ENCODE peak calls at places on chromosomes 5 and 9, in four cellular contexts. K is GM12878, Y is K562, X is HepG2. J is an unnamed sample.

GRCh38 chr9:114958021-114958846 is 27.8 kb upstream of the TNFSF8 start:
- DNase-seq in K (no peak), Y (no peak), X (no peak), J (no peak)

GRCh38 chr5:54529565-54529964 is 12.0 kb downstream of the SNX18 start:
- DNase-seq in K (no peak), X (no peak), Y (no peak), J (no peak)

GRCh38 chr9:12604154-12604825 is 88.9 kb upstream of the TYRP1 start:
- DNase-seq in Y (no peak), K (no peak), X (no peak), J (peak)

GRCh38 chr9:129235931-129236331 is 57.9 kb upstream of the IER5L start:
- DNase-seq in Y (no peak), K (no peak), X (no peak), J (no peak)

GRCh38 chr5:132065351-132065937 is 5.0 kb downstream of the IL3 start:
- DNase-seq in Y (peak), K (peak), X (peak), J (peak)

GRCh38 chr9:132749316-132749715 is 79.1 kb downstream of the GTF3C4 start:
- DNase-seq in K (no peak), Y (no peak), X (no peak), J (no peak)

GRCh38 chr5:68251386-68251785 is 35.8 kb downstream of the PIK3R1 start:
- DNase-seq in X (no peak), Y (no peak), K (no peak), J (no peak)

GRCh38 chr5:11684607-11685006 is 219.6 kb downstream of the CTNND2 start:
- DNase-seq in Y (no peak), X (no peak), K (no peak), J (no peak)

GRCh38 chr9:27672730-27673129 is 99.4 kb upstream of the C9orf72 start:
- DNase-seq in K (no peak), X (no peak), Y (no peak), J (no peak)

GRCh38 chr5:173529861-173530260 is 86.6 kb downstream of the BOD1 start:
- DNase-seq in Y (no peak), X (no peak), K (no peak), J (no peak)
- TF ChIP-seq TARDBP in Y (no peak), X (no peak), K (no peak), J (no peak)

DNA sequence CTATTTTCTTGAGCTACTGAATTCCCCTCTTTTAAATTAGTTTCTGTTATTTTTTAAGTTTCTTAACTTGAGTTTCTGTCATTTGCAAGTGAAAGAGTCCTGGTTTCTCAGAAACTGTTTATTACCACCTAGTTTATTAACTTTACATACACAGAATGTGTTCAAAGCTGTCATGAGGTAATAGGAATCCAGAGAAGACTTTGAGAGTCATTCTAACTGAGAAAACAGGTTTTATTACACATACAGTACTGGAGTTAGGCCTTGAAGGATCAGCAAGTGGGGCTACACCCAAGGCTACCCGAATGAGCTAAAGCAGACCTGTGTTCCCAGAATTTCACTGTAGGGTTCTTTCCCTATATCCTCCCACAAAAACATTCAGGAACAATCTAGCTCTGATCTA is 33.1 kb downstream of the FAM114A2 start:
- DNase-seq in K (no peak), Y (no peak), X (no peak), J (no peak)
- TF ChIP-seq BHLHE40 in K (no peak), Y (no peak), X (no peak), J (no peak)

GRCh38 chr5:141040093-141040762 is 10.9 kb upstream of the PCDHB1 start:
- DNase-seq in K (no peak), Y (no peak), X (no peak), J (peak)

GRCh38 chr5:141040763-141041426 is 10.3 kb upstream of the PCDHB1 start:
- DNase-seq in X (peak), Y (peak), K (no peak), J (peak)

GRCh38 chr5:141039517-141039916 is 11.7 kb upstream of the PCDHB1 start:
- DNase-seq in X (no peak), K (no peak), Y (no peak), J (no peak)

GRCh38 chr5:141041427-141041785 is 9.8 kb upstream of the PCDHB1 start:
- DNase-seq in K (no peak), Y (no peak), X (no peak), J (no peak)

DNA sequence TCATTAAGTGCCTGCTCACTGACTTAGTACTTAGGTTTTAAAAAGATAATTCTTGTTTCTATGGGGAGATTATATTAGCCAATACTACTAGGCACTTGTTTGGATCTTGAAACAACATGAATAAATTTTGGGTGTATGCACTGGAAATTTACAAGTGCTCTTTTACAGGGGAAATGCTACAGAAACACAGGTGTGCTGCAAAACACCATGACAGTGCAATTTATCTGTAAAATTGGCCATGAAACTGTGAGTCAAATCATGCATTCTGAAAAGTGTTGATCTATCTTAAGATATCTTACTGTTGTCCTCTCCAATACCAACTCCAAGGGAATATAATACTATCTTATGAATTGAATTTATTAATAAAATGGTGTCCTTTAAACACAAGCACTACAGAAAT is 12.1 kb upstream of the PCDHB1 start:
- DNase-seq in Y (no peak), X (no peak), K (no peak), J (no peak)
- TF ChIP-seq TARDBP in Y (no peak), X (no peak), K (no peak), J (no peak)

DNA sequence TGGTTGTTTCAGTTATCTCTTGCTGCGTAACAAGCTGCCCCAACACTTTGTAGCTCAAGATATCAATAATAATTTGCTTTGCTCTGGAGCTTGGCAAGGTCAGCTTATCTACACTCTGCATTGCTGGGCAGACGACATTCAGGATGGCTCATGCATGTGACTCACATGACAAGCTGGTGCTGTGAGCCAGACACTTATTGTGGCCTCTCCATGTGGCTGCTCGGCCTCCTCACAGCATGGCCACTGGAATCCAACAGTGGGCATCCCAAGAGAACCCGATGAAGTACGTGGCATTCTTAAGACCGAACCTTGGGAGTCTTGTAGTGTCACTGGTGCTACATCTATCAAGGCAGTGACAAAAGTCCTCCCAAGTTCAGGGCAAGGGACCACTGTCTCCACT is 94.2 kb upstream of the MVB12B start:
- DNase-seq in Y (no peak), X (no peak), K (no peak), J (no peak)
- TF ChIP-seq BHLHE40 in Y (no peak), X (no peak), K (no peak), J (no peak)

GRCh38 chr5:39867923-39868322 is 443.1 kb upstream of the DAB2 start:
- DNase-seq in X (no peak), K (no peak), Y (no peak), J (no peak)

GRCh38 chr5:39869396-39869795 is 444.6 kb upstream of the DAB2 start:
- DNase-seq in X (no peak), K (no peak), Y (no peak), J (no peak)

GRCh38 chr5:39863926-39864572 is 439.3 kb upstream of the DAB2 start:
- DNase-seq in Y (no peak), K (no peak), X (no peak), J (no peak)
- TF ChIP-seq TARDBP in Y (no peak), K (no peak), X (no peak), J (no peak)

GRCh38 chr5:116441223-116441622 is 133.4 kb downstream of the SEMA6A start:
- DNase-seq in K (no peak), X (no peak), Y (no peak), J (no peak)

GRCh38 chr5:116440329-116440895 is 134.2 kb downstream of the SEMA6A start:
- DNase-seq in X (no peak), Y (no peak), K (no peak), J (no peak)

GRCh38 chr5:116439891-116440290 is 134.7 kb downstream of the SEMA6A start:
- DNase-seq in K (no peak), X (no peak), Y (no peak), J (no peak)

GRCh38 chr5:116444373-116445058 is 130.1 kb downstream of the SEMA6A start:
- DNase-seq in X (no peak), Y (no peak), K (no peak), J (no peak)

GRCh38 chr5:116442095-116442534 is 132.5 kb downstream of the SEMA6A start:
- DNase-seq in X (no peak), K (no peak), Y (no peak), J (no peak)
- TF ChIP-seq BHLHE40 in X (no peak), K (no peak), Y (no peak), J (no peak)

GRCh38 chr5:119016125-119016774 is 27.9 kb upstream of the DTWD2 start:
- DNase-seq in Y (no peak), K (no peak), X (no peak), J (no peak)
- TF ChIP-seq TARDBP in Y (no peak), K (no peak), X (no peak), J (no peak)

GRCh38 chr5:112933105-112933504 is 11.1 kb upstream of the REEP5 start:
- DNase-seq in X (no peak), Y (no peak), K (no peak), J (no peak)

GRCh38 chr5:112929336-112930081 is 7.5 kb upstream of the REEP5 start:
- DNase-seq in X (no peak), Y (no peak), K (peak), J (no peak)

GRCh38 chr5:112933651-112934365 is 11.8 kb upstream of the REEP5 start:
- DNase-seq in K (no peak), Y (no peak), X (no peak), J (no peak)

GRCh38 chr5:112930082-112930344 is 8.0 kb upstream of the REEP5 start:
- DNase-seq in X (no peak), K (peak), Y (no peak), J (no peak)

GRCh38 chr5:112931473-112931872 is 9.4 kb upstream of the REEP5 start:
- DNase-seq in K (no peak), X (no peak), Y (no peak), J (no peak)
- TF ChIP-seq BHLHE40 in K (no peak), X (no peak), Y (peak), J (no peak)